ENCODE peak calls at places on chromosome 12, in ten cellular contexts. One of them, this sample, is unnamed.

GRCh38 chr12:96091833-96092232 is 56.4 kb upstream of the LTA4H start:
- DNase-seq in hepatocyte: no peak
- DNase-seq in AG04450: no peak
- DNase-seq in epithelial cell of esophagus: peak; percentile 64
- DNase-seq in fibroblast of lung: no peak
- DNase-seq in cardiac muscle cell: no peak
- DNase-seq in left lung: no peak
- DNase-seq in AG09319: no peak
- DNase-seq in choroid plexus epithelial cell: peak; percentile 20
- DNase-seq in endothelial cell: no peak
- DNase-seq in this sample: peak; percentile 53

GRCh38 chr12:54026640-54027441 is 1.4 kb upstream of the HOXC6 start:
- DNase-seq in AG09319: no peak
- DNase-seq in fibroblast of lung: no peak
- DNase-seq in endothelial cell: no peak
- DNase-seq in AG04450: no peak
- DNase-seq in left lung: no peak
- DNase-seq in choroid plexus epithelial cell: no peak
- DNase-seq in epithelial cell of esophagus: no peak
- DNase-seq in hepatocyte: no peak
- DNase-seq in cardiac muscle cell: no peak
- DNase-seq in this sample: no peak

GRCh38 chr12:126831115-126831514 is 1435.9 kb upstream of the TMEM132C start:
- DNase-seq in hepatocyte: no peak
- DNase-seq in AG09319: no peak
- DNase-seq in left lung: no peak
- DNase-seq in AG04450: no peak
- DNase-seq in fibroblast of lung: no peak
- DNase-seq in choroid plexus epithelial cell: no peak
- DNase-seq in cardiac muscle cell: no peak
- DNase-seq in epithelial cell of esophagus: no peak
- DNase-seq in endothelial cell: no peak
- DNase-seq in this sample: no peak

GRCh38 chr12:54378791-54379400 is 5.6 kb downstream of the ZNF385A start:
- DNase-seq in left lung: peak; percentile 59
- DNase-seq in endothelial cell: peak; percentile 69
- DNase-seq in hepatocyte: peak; percentile 81
- DNase-seq in epithelial cell of esophagus: no peak
- DNase-seq in choroid plexus epithelial cell: no peak
- DNase-seq in AG04450: no peak
- DNase-seq in AG09319: no peak
- DNase-seq in fibroblast of lung: no peak
- DNase-seq in cardiac muscle cell: peak; percentile 55
- DNase-seq in this sample: no peak

GRCh38 chr12:101573743-101574142 is 21.0 kb upstream of the MYBPC1 start:
- DNase-seq in epithelial cell of esophagus: no peak
- DNase-seq in choroid plexus epithelial cell: no peak
- DNase-seq in left lung: no peak
- DNase-seq in cardiac muscle cell: no peak
- DNase-seq in endothelial cell: no peak
- DNase-seq in AG04450: no peak
- DNase-seq in AG09319: no peak
- DNase-seq in fibroblast of lung: no peak
- DNase-seq in hepatocyte: no peak
- DNase-seq in this sample: no peak

GRCh38 chr12:4450551-4451112 is 5.0 kb upstream of the FGF6 start:
- DNase-seq in AG09319: no peak
- DNase-seq in endothelial cell: no peak
- DNase-seq in AG04450: no peak
- DNase-seq in hepatocyte: no peak
- DNase-seq in choroid plexus epithelial cell: peak; percentile 48
- DNase-seq in epithelial cell of esophagus: no peak
- DNase-seq in fibroblast of lung: peak; percentile 3
- DNase-seq in left lung: no peak
- DNase-seq in cardiac muscle cell: no peak
- DNase-seq in this sample: no peak

GRCh38 chr12:120903382-120903817 is 758 bp downstream of the SPPL3 start:
- DNase-seq in AG04450: no peak
- DNase-seq in AG09319: no peak
- DNase-seq in epithelial cell of esophagus: peak; percentile 54
- DNase-seq in left lung: peak; percentile 82
- DNase-seq in choroid plexus epithelial cell: peak; percentile 16
- DNase-seq in endothelial cell: peak; percentile 27
- DNase-seq in cardiac muscle cell: peak; percentile 12
- DNase-seq in fibroblast of lung: peak; percentile 33
- DNase-seq in hepatocyte: peak; percentile 74
- DNase-seq in this sample: no peak

GRCh38 chr12:27555928-27556778 is 32.1 kb downstream of the PPFIBP1 start:
- DNase-seq in endothelial cell: no peak
- DNase-seq in AG04450: no peak
- DNase-seq in cardiac muscle cell: peak; percentile 54
- DNase-seq in left lung: no peak
- DNase-seq in hepatocyte: no peak
- DNase-seq in choroid plexus epithelial cell: peak; percentile 86
- DNase-seq in fibroblast of lung: peak; percentile 82
- DNase-seq in AG09319: no peak
- DNase-seq in epithelial cell of esophagus: no peak
- DNase-seq in this sample: no peak

GRCh38 chr12:6539276-6540134 is 5.2 kb downstream of the GAPDH start:
- DNase-seq in endothelial cell: no peak
- DNase-seq in choroid plexus epithelial cell: no peak
- DNase-seq in hepatocyte: no peak
- DNase-seq in AG09319: no peak
- DNase-seq in epithelial cell of esophagus: peak; percentile 25
- DNase-seq in fibroblast of lung: no peak
- DNase-seq in left lung: no peak
- DNase-seq in AG04450: no peak
- DNase-seq in cardiac muscle cell: no peak
- DNase-seq in this sample: no peak

GRCh38 chr12:104566244-104566993 is 109.7 kb downstream of the CHST11 start:
- DNase-seq in cardiac muscle cell: no peak
- DNase-seq in endothelial cell: no peak
- DNase-seq in fibroblast of lung: no peak
- DNase-seq in epithelial cell of esophagus: no peak
- DNase-seq in left lung: no peak
- DNase-seq in choroid plexus epithelial cell: no peak
- DNase-seq in AG04450: no peak
- DNase-seq in AG09319: no peak
- DNase-seq in hepatocyte: no peak
- DNase-seq in this sample: no peak

GRCh38 chr12:103520686-103521215 is 25.0 kb upstream of the C12orf42 start:
- DNase-seq in epithelial cell of esophagus: no peak
- DNase-seq in AG04450: no peak
- DNase-seq in left lung: no peak
- DNase-seq in hepatocyte: no peak
- DNase-seq in choroid plexus epithelial cell: no peak
- DNase-seq in endothelial cell: no peak
- DNase-seq in cardiac muscle cell: no peak
- DNase-seq in AG09319: no peak
- DNase-seq in fibroblast of lung: no peak
- DNase-seq in this sample: no peak

GRCh38 chr12:80017261-80017870 is 82.0 kb upstream of the OTOGL start:
- DNase-seq in hepatocyte: no peak
- DNase-seq in cardiac muscle cell: no peak
- DNase-seq in choroid plexus epithelial cell: no peak
- DNase-seq in left lung: no peak
- DNase-seq in fibroblast of lung: peak; percentile 8
- DNase-seq in AG04450: no peak
- DNase-seq in endothelial cell: no peak
- DNase-seq in AG09319: no peak
- DNase-seq in epithelial cell of esophagus: no peak
- DNase-seq in this sample: no peak

GRCh38 chr12:88820012-88820411 is 239.7 kb upstream of the KITLG start:
- DNase-seq in choroid plexus epithelial cell: no peak
- DNase-seq in left lung: no peak
- DNase-seq in endothelial cell: no peak
- DNase-seq in epithelial cell of esophagus: no peak
- DNase-seq in cardiac muscle cell: no peak
- DNase-seq in fibroblast of lung: no peak
- DNase-seq in hepatocyte: no peak
- DNase-seq in AG04450: no peak
- DNase-seq in AG09319: no peak
- DNase-seq in this sample: no peak

GRCh38 chr12:29783773-29784666 is at the start of gene TMTC1:
- DNase-seq in hepatocyte: peak; percentile 81
- DNase-seq in fibroblast of lung: peak; percentile 70
- DNase-seq in AG04450: no peak
- DNase-seq in cardiac muscle cell: peak; percentile 77
- DNase-seq in endothelial cell: peak; percentile 76
- DNase-seq in AG09319: no peak
- DNase-seq in epithelial cell of esophagus: peak; percentile 65
- DNase-seq in left lung: peak; percentile 64
- DNase-seq in choroid plexus epithelial cell: peak; percentile 70
- DNase-seq in this sample: no peak

GRCh38 chr12:65364021-65364420 is 85.5 kb downstream of the MSRB3 start:
- DNase-seq in hepatocyte: no peak
- DNase-seq in AG04450: no peak
- DNase-seq in cardiac muscle cell: peak; percentile 54
- DNase-seq in epithelial cell of esophagus: no peak
- DNase-seq in AG09319: no peak
- DNase-seq in fibroblast of lung: peak; percentile 60
- DNase-seq in endothelial cell: no peak
- DNase-seq in left lung: no peak
- DNase-seq in choroid plexus epithelial cell: peak; percentile 33
- DNase-seq in this sample: no peak

GRCh38 chr12:90514325-90514724 is 440.7 kb downstream of the CCER1 start:
- DNase-seq in hepatocyte: no peak
- DNase-seq in AG04450: no peak
- DNase-seq in epithelial cell of esophagus: no peak
- DNase-seq in endothelial cell: no peak
- DNase-seq in left lung: no peak
- DNase-seq in AG09319: no peak
- DNase-seq in fibroblast of lung: no peak
- DNase-seq in cardiac muscle cell: peak; percentile 25
- DNase-seq in choroid plexus epithelial cell: peak; percentile 38
- DNase-seq in this sample: no peak

GRCh38 chr12:507261-507853 is 47.6 kb downstream of the B4GALNT3 start:
- DNase-seq in hepatocyte: no peak
- DNase-seq in AG09319: no peak
- DNase-seq in endothelial cell: no peak
- DNase-seq in AG04450: no peak
- DNase-seq in left lung: no peak
- DNase-seq in cardiac muscle cell: no peak
- DNase-seq in choroid plexus epithelial cell: no peak
- DNase-seq in fibroblast of lung: no peak
- DNase-seq in epithelial cell of esophagus: no peak
- DNase-seq in this sample: no peak

GRCh38 chr12:10365716-10366433 is 24.0 kb downstream of the KLRK1 start:
- DNase-seq in cardiac muscle cell: peak; percentile 31
- DNase-seq in hepatocyte: no peak
- DNase-seq in left lung: no peak
- DNase-seq in AG09319: no peak
- DNase-seq in choroid plexus epithelial cell: peak; percentile 52
- DNase-seq in endothelial cell: no peak
- DNase-seq in epithelial cell of esophagus: peak; percentile 52
- DNase-seq in AG04450: no peak
- DNase-seq in fibroblast of lung: peak; percentile 58
- DNase-seq in this sample: peak; percentile 36

GRCh38 chr12:15842106-15842505 is 40.1 kb upstream of the STRAP start:
- DNase-seq in cardiac muscle cell: peak; percentile 64
- DNase-seq in left lung: no peak
- DNase-seq in fibroblast of lung: peak; percentile 92
- DNase-seq in choroid plexus epithelial cell: peak; percentile 74
- DNase-seq in hepatocyte: no peak
- DNase-seq in AG04450: peak; percentile 72
- DNase-seq in epithelial cell of esophagus: peak; percentile 80
- DNase-seq in AG09319: peak; percentile 31
- DNase-seq in endothelial cell: no peak
- DNase-seq in this sample: peak; percentile 59

GRCh38 chr12:53709671-53710070 is 17.6 kb downstream of the CALCOCO1 start:
- DNase-seq in choroid plexus epithelial cell: no peak
- DNase-seq in AG04450: no peak
- DNase-seq in endothelial cell: no peak
- DNase-seq in epithelial cell of esophagus: no peak
- DNase-seq in left lung: no peak
- DNase-seq in fibroblast of lung: peak; percentile 38
- DNase-seq in AG09319: no peak
- DNase-seq in cardiac muscle cell: no peak
- DNase-seq in hepatocyte: no peak
- DNase-seq in this sample: no peak

GRCh38 chr12:55652352-55652751 is 15.7 kb downstream of the OR10P1 start:
- DNase-seq in fibroblast of lung: no peak
- DNase-seq in AG09319: no peak
- DNase-seq in choroid plexus epithelial cell: no peak
- DNase-seq in hepatocyte: no peak
- DNase-seq in AG04450: no peak
- DNase-seq in epithelial cell of esophagus: no peak
- DNase-seq in left lung: no peak
- DNase-seq in cardiac muscle cell: no peak
- DNase-seq in endothelial cell: no peak
- DNase-seq in this sample: no peak

GRCh38 chr12:93065896-93066295 is 136.8 kb upstream of the EEA1 start:
- DNase-seq in AG09319: no peak
- DNase-seq in endothelial cell: no peak
- DNase-seq in left lung: no peak
- DNase-seq in choroid plexus epithelial cell: no peak
- DNase-seq in hepatocyte: no peak
- DNase-seq in AG04450: no peak
- DNase-seq in fibroblast of lung: no peak
- DNase-seq in cardiac muscle cell: no peak
- DNase-seq in epithelial cell of esophagus: no peak
- DNase-seq in this sample: no peak
- TF ChIP-seq CTCF in AG09319: no peak
- TF ChIP-seq CTCF in endothelial cell: no peak
- TF ChIP-seq CTCF in left lung: no peak
- TF ChIP-seq CTCF in choroid plexus epithelial cell: no peak
- TF ChIP-seq CTCF in hepatocyte: no peak
- TF ChIP-seq CTCF in AG04450: no peak
- TF ChIP-seq CTCF in fibroblast of lung: no peak
- TF ChIP-seq CTCF in cardiac muscle cell: no peak
- TF ChIP-seq CTCF in epithelial cell of esophagus: no peak
- TF ChIP-seq CTCF in this sample: no peak

GRCh38 chr12:3035815-3036702 is 41.1 kb upstream of the TSPAN9 start:
- DNase-seq in hepatocyte: no peak
- DNase-seq in AG04450: no peak
- DNase-seq in cardiac muscle cell: peak; percentile 32
- DNase-seq in epithelial cell of esophagus: no peak
- DNase-seq in endothelial cell: no peak
- DNase-seq in fibroblast of lung: no peak
- DNase-seq in left lung: no peak
- DNase-seq in choroid plexus epithelial cell: peak; percentile 66
- DNase-seq in AG09319: no peak
- DNase-seq in this sample: no peak
- TF ChIP-seq CTCF in hepatocyte: peak; percentile 35
- TF ChIP-seq CTCF in AG04450: peak; percentile 55
- TF ChIP-seq CTCF in cardiac muscle cell: peak; percentile 53
- TF ChIP-seq CTCF in epithelial cell of esophagus: peak; percentile 34
- TF ChIP-seq CTCF in endothelial cell: peak; percentile 31
- TF ChIP-seq CTCF in fibroblast of lung: peak; percentile 59
- TF ChIP-seq CTCF in left lung: no peak
- TF ChIP-seq CTCF in choroid plexus epithelial cell: peak; percentile 84
- TF ChIP-seq CTCF in AG09319: peak; percentile 34
- TF ChIP-seq CTCF in this sample: peak; percentile 54

GRCh38 chr12:39442895-39443703 is at the start of gene KIF21A:
- DNase-seq in AG09319: peak; percentile 74
- DNase-seq in epithelial cell of esophagus: peak; percentile 94
- DNase-seq in endothelial cell: peak; percentile 87
- DNase-seq in AG04450: peak; percentile 47
- DNase-seq in hepatocyte: peak; percentile 96
- DNase-seq in fibroblast of lung: peak; percentile 91
- DNase-seq in choroid plexus epithelial cell: peak; percentile 73
- DNase-seq in cardiac muscle cell: peak; percentile 98
- DNase-seq in left lung: peak; percentile 88
- DNase-seq in this sample: peak; percentile 81
- TF ChIP-seq CTCF in AG09319: peak; percentile 26
- TF ChIP-seq CTCF in epithelial cell of esophagus: peak; percentile 2
- TF ChIP-seq CTCF in endothelial cell: peak; percentile 67
- TF ChIP-seq CTCF in AG04450: peak; percentile 39
- TF ChIP-seq CTCF in hepatocyte: peak; percentile 36
- TF ChIP-seq CTCF in fibroblast of lung: peak; percentile 23
- TF ChIP-seq CTCF in choroid plexus epithelial cell: no peak
- TF ChIP-seq CTCF in cardiac muscle cell: peak; percentile 39
- TF ChIP-seq CTCF in left lung: peak; percentile 66
- TF ChIP-seq CTCF in this sample: peak; percentile 65

GRCh38 chr12:128606970-128607369 is 216.8 kb downstream of the SLC15A4 start:
- DNase-seq in fibroblast of lung: no peak
- DNase-seq in hepatocyte: no peak
- DNase-seq in AG09319: no peak
- DNase-seq in AG04450: no peak
- DNase-seq in choroid plexus epithelial cell: no peak
- DNase-seq in endothelial cell: no peak
- DNase-seq in cardiac muscle cell: no peak
- DNase-seq in epithelial cell of esophagus: no peak
- DNase-seq in left lung: no peak
- DNase-seq in this sample: no peak
- TF ChIP-seq CTCF in fibroblast of lung: no peak
- TF ChIP-seq CTCF in hepatocyte: no peak
- TF ChIP-seq CTCF in AG09319: no peak
- TF ChIP-seq CTCF in AG04450: no peak
- TF ChIP-seq CTCF in choroid plexus epithelial cell: no peak
- TF ChIP-seq CTCF in endothelial cell: no peak
- TF ChIP-seq CTCF in cardiac muscle cell: no peak
- TF ChIP-seq CTCF in epithelial cell of esophagus: no peak
- TF ChIP-seq CTCF in left lung: no peak
- TF ChIP-seq CTCF in this sample: no peak

This sample was measured in foreskin keratinocyte.